ENCODE peak calls at places on chromosome 3, in ten cellular contexts. P is neural progenitor cell; B is prostate gland; R is CD8-positive, alpha-beta T cell; K is adrenal gland; I is stomach; A is fibroblast of the aortic adventitia; E is astrocyte of the spinal cord; Z is A549; Q is fibroblast of pulmonary artery. C is an unnamed sample.

GRCh38 chr3:67377299-67377698 is 277.1 kb downstream of the SUCLG2 start:
- DNase-seq in P (no peak), B (no peak), R (no peak), K (no peak), I (no peak), A (no peak), E (no peak), Z (no peak), Q (no peak), C (no peak)

GRCh38 chr3:178343433-178344038 is 192.7 kb upstream of the KCNMB2 start:
- DNase-seq in P (no peak), B (peak), R (no peak), K (no peak), I (peak), A (no peak), E (no peak), Z (no peak), Q (no peak), C (no peak)

GRCh38 chr3:126345641-126346460 is 11.4 kb downstream of the KLF15 start:
- DNase-seq in P (no peak), B (no peak), R (no peak), K (peak), I (peak), A (no peak), E (no peak), Z (no peak), Q (no peak), C (peak)

GRCh38 chr3:189848636-189849035 is 217.4 kb downstream of the TP63 start:
- DNase-seq in P (no peak), B (no peak), R (no peak), K (no peak), I (no peak), A (peak), E (no peak), Z (no peak), Q (peak), C (no peak)

GRCh38 chr3:122681294-122682015 is 816 bp downstream of the PARP14 start:
- DNase-seq in P (no peak), B (no peak), R (no peak), K (no peak), I (no peak), A (peak), E (peak), Z (no peak), Q (peak), C (no peak)

GRCh38 chr3:55724407-55724784 is 237.3 kb upstream of the WNT5A start:
- DNase-seq in P (no peak), B (no peak), R (no peak), K (no peak), I (no peak), A (no peak), E (no peak), Z (no peak), Q (no peak), C (no peak)

GRCh38 chr3:169286214-169286613 is 377.3 kb downstream of the MECOM start:
- DNase-seq in P (no peak), B (no peak), R (no peak), K (no peak), I (no peak), A (peak), E (no peak), Z (no peak), Q (peak), C (no peak)

GRCh38 chr3:124893526-124893925 is 6.4 kb upstream of the ITGB5 start:
- DNase-seq in P (no peak), B (peak), R (no peak), K (no peak), I (no peak), A (no peak), E (no peak), Z (no peak), Q (no peak), C (no peak)

GRCh38 chr3:134030801-134031619 is 1.3 kb upstream of the SLCO2A1 start:
- DNase-seq in P (no peak), B (no peak), R (no peak), K (no peak), I (no peak), A (no peak), E (no peak), Z (no peak), Q (no peak), C (no peak)

GRCh38 chr3:71541313-71541712 is 42.2 kb downstream of the FOXP1 start:
- DNase-seq in P (no peak), B (no peak), R (no peak), K (no peak), I (no peak), A (peak), E (peak), Z (no peak), Q (peak), C (no peak)

GRCh38 chr3:74393426-74393825 is 221.0 kb downstream of the CNTN3 start:
- DNase-seq in P (no peak), B (no peak), R (no peak), K (no peak), I (no peak), A (no peak), E (no peak), Z (no peak), Q (no peak), C (no peak)

GRCh38 chr3:73540969-73541740 is 83.6 kb downstream of the PDZRN3 start:
- DNase-seq in P (no peak), B (no peak), R (no peak), K (no peak), I (no peak), A (peak), E (peak), Z (no peak), Q (peak), C (no peak)

GRCh38 chr3:122219242-122219872 is 35.9 kb downstream of the CASR start:
- DNase-seq in P (no peak), B (no peak), R (no peak), K (no peak), I (no peak), A (no peak), E (no peak), Z (no peak), Q (no peak), C (no peak)

GRCh38 chr3:85821130-85821756 is 862.5 kb downstream of the CADM2 start:
- DNase-seq in P (peak), B (no peak), R (no peak), K (no peak), I (peak), A (no peak), E (peak), Z (peak), Q (peak), C (no peak)
- TF ChIP-seq CTCF in P (peak), B (no peak), R (no peak), K (peak), I (peak), A (no peak), E (peak), Z (peak), Q (peak), C (peak)

DNA sequence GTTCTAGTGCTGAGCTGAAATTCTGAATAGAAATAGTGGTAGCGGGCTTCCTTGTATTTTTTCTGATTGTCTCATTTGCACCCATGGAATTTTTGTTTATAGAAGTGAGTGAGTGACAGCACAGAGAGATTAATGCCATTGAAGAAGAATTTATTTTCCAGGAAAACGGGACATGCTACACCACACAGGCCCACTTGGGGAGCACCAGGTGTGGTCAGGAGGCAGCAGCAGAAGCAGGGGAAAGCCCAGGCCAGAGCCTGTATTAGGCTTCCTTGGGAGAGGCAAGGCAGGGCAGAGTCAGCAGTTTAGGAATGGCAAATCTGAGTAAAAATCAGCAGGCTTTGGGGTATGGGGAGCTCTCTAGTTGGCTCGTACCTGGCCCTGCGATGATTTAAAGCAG is 88.4 kb upstream of the ATP11B start:
- DNase-seq in P (peak), B (no peak), R (no peak), K (no peak), I (no peak), A (no peak), E (no peak), Z (no peak), Q (no peak), C (no peak)
- TF ChIP-seq CTCF in P (peak), B (no peak), R (no peak), K (no peak), I (no peak), A (no peak), E (no peak), Z (no peak), Q (no peak), C (no peak)

GRCh38 chr3:197711973-197712707 is 24.6 kb downstream of the RUBCN start:
- DNase-seq in P (peak), B (peak), R (peak), K (peak), I (peak), A (peak), E (peak), Z (peak), Q (peak), C (peak)
- TF ChIP-seq CTCF in P (no peak), B (no peak), R (no peak), K (no peak), I (no peak), A (no peak), E (no peak), Z (no peak), Q (no peak), C (no peak)

DNA sequence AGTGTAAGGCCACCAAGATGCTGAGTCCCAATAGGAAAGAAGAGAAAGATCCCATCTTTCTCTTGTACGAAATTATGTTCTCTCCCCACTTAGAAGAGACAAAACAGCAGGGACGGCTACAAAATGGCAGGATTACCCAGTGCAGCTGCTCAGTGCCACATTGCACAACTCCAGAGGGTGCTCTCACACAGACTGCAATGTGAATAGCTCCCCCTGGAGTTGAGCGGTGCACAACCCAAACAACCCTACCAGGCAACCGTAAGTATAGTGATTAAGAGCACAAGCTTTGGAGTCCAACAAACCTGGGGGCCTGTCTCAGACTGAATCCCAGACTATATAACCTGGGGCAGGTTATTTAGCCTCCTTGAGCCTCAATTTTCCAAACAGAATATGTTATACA is 3.1 kb upstream of the BHLHE40 start:
- DNase-seq in P (peak), B (no peak), R (no peak), K (peak), I (peak), A (peak), E (peak), Z (peak), Q (peak), C (no peak)
- TF ChIP-seq CTCF in P (peak), B (no peak), R (no peak), K (peak), I (no peak), A (peak), E (peak), Z (peak), Q (peak), C (peak)

GRCh38 chr3:4314688-4315087 is 11.5 kb downstream of the SETMAR start:
- DNase-seq in P (no peak), B (no peak), R (no peak), K (no peak), I (no peak), A (peak), E (no peak), Z (no peak), Q (no peak), C (no peak)
- TF ChIP-seq CTCF in P (peak), B (peak), R (peak), K (no peak), I (peak), A (peak), E (peak), Z (peak), Q (peak), C (peak)

DNA sequence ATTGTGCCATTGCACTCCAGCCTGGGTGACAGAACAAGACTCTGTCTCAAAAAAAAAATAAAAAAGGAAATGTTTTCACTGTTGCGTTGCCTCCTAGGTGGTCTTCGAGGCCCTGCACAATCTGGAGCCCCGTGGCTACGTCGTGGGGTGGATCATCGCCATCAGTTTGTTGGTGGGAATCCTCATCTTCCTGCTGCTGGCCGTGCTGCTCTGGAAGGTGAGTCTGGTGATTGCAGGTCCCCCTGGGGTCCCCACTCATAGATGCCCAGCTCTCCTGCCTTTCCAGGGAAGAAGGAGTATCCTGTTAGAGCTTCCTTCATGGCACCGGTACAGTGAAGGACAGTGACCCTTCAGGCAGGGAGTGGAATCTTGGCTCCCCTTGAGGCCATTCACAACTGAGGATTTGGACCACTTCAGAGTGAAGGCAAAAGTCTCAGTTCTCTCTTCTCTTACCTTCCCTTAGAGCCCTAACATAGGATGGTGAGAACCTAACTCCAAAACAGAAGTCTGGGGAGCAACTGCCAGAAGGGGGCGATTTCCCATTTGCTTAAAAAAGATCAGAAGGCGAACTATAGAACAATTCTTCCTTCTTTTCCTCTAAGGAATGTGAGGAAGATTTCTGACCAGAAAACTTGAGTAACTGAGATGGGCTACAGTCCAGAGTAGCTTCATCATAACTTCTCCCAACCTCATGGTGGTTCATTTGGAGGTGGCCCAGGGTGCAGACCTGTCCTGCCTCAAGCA is 57.8 kb upstream of the CTDSPL start:
- DNase-seq in P (no peak), B (no peak), R (no peak), K (no peak), I (no peak), A (no peak), E (no peak), Z (no peak), Q (no peak), C (no peak)
- TF ChIP-seq CTCF in P (peak), B (no peak), R (no peak), K (no peak), I (no peak), A (no peak), E (no peak), Z (no peak), Q (no peak), C (no peak)

C was measured in osteocyte.